ENCODE peak calls at places on chromosomes 12 and 14, in four cellular contexts. H, Q, F and S are unnamed samples.

GRCh38 chr14:39880965-39881364 is 448.7 kb upstream of the FBXO33 start:
- DNase-seq in F (no peak), Q (no peak), H (no peak), S (no peak)

GRCh38 chr14:96098309-96098998 is 59.3 kb downstream of the C14orf132 start:
- DNase-seq in F (peak; percentile 99), Q (no peak), H (peak; percentile 62), S (peak; percentile 61)

GRCh38 chr14:50943943-50944646 is at the start of gene PYGL:
- DNase-seq in H (peak; percentile 66), Q (no peak), F (peak; percentile 66), S (peak; percentile 44)

GRCh38 chr14:75880512-75880911 is 101.3 kb downstream of the TGFB3 start:
- DNase-seq in H (no peak), Q (no peak), F (no peak), S (no peak)

GRCh38 chr12:122116707-122117535 is 38.4 kb downstream of the MLXIP start:
- DNase-seq in F (no peak), Q (no peak), H (no peak), S (no peak)

GRCh38 chr14:101962503-101962874 is 1.9 kb upstream of the DYNC1H1 start:
- DNase-seq in F (peak; percentile 99), H (peak; percentile 88), Q (no peak), S (peak; percentile 88)

GRCh38 chr14:64671591-64671990 is 32.6 kb upstream of the PLEKHG3 start:
- DNase-seq in F (peak; percentile 79), Q (no peak), H (peak; percentile 49), S (peak; percentile 19)

GRCh38 chr12:110449799-110450497 is at the start of gene ARPC3:
- DNase-seq in F (peak; percentile 90), Q (peak; percentile 62), H (peak; percentile 94), S (peak; percentile 64)

GRCh38 chr14:29126361-29126760 is 359.8 kb downstream of the FOXG1 start:
- DNase-seq in H (peak; percentile 10), F (no peak), Q (no peak), S (no peak)